ENCODE peak calls at places on chromosome 18, in eight cellular contexts. M is cardiac fibroblast, X is adrenal gland, S is AG10803, H is uterus, L is GM12864, N is lower lobe of right lung, I is A549. Z is an unnamed sample.

GRCh38 chr18:48137354-48138208 is 207.1 kb upstream of the SMAD2 start:
- DNase-seq in H (no peak), N (no peak), S (no peak), L (no peak), M (no peak), X (peak; percentile 11), I (no peak), Z (no peak)

GRCh38 chr18:68454511-68455228 is 260.2 kb downstream of the TMX3 start:
- DNase-seq in M (peak; percentile 84), L (no peak), H (no peak), S (peak; percentile 59), N (no peak), X (no peak), I (no peak), Z (peak; percentile 68)

GRCh38 chr18:9827211-9827855 is 58.4 kb upstream of the TXNDC2 start:
- DNase-seq in S (no peak), H (no peak), M (no peak), N (no peak), L (no peak), I (no peak), X (no peak), Z (no peak)

GRCh38 chr18:57146956-57147636 is at the start of gene BOD1L2:
- DNase-seq in S (no peak), I (no peak), H (no peak), N (no peak), L (no peak), M (no peak), X (no peak), Z (no peak)

GRCh38 chr18:61697306-61697909 is 195.4 kb downstream of the RNF152 start:
- DNase-seq in I (no peak), X (no peak), H (no peak), N (no peak), L (no peak), M (no peak), S (no peak), Z (no peak)

GRCh38 chr18:45654677-45655076 is 39.4 kb downstream of the SLC14A2 start:
- DNase-seq in S (no peak), N (no peak), I (no peak), X (no peak), L (no peak), H (no peak), M (no peak), Z (no peak)

GRCh38 chr18:57267368-57267767 is 85.0 kb upstream of the ST8SIA3 start:
- DNase-seq in X (no peak), I (no peak), H (no peak), L (no peak), S (no peak), M (no peak), N (no peak), Z (no peak)

GRCh38 chr18:26803643-26804042 is 61.9 kb downstream of the AQP4 start:
- DNase-seq in S (no peak), H (no peak), N (no peak), L (no peak), I (no peak), X (no peak), M (no peak), Z (no peak)

GRCh38 chr18:21841570-21841969 is 101.0 kb downstream of the MIB1 start:
- DNase-seq in N (no peak), I (no peak), M (no peak), H (no peak), X (no peak), S (no peak), L (no peak), Z (no peak)

GRCh38 chr18:74516271-74517235 is 17.7 kb upstream of the CNDP1 start:
- DNase-seq in H (no peak), L (no peak), I (no peak), N (no peak), M (no peak), X (no peak), S (no peak), Z (no peak)

GRCh38 chr18:12659904-12660605 is 2.1 kb upstream of the SPIRE1 start:
- DNase-seq in X (peak; percentile 34), S (peak; percentile 63), N (no peak), I (peak; percentile 31), M (peak; percentile 82), H (peak; percentile 45), L (peak; percentile 16), Z (peak; percentile 87)

GRCh38 chr18:6057604-6058003 is 162.3 kb upstream of the TMEM200C start:
- DNase-seq in H (no peak), L (no peak), S (peak; percentile 3), X (no peak), M (peak; percentile 59), N (no peak), I (no peak), Z (no peak)

GRCh38 chr18:6055711-6056110 is 160.4 kb upstream of the TMEM200C start:
- DNase-seq in I (peak; percentile 6), M (peak; percentile 78), X (no peak), N (no peak), H (no peak), S (peak; percentile 14), L (no peak), Z (peak; percentile 17)

GRCh38 chr18:6054443-6054842 is 159.1 kb upstream of the TMEM200C start:
- DNase-seq in L (no peak), S (no peak), I (no peak), N (no peak), M (no peak), X (no peak), H (no peak), Z (peak; percentile 12)

GRCh38 chr18:6058941-6059340 is 163.6 kb upstream of the TMEM200C start:
- DNase-seq in M (peak; percentile 35), L (no peak), N (no peak), X (no peak), H (no peak), I (no peak), S (peak; percentile 37), Z (no peak)

DNA sequence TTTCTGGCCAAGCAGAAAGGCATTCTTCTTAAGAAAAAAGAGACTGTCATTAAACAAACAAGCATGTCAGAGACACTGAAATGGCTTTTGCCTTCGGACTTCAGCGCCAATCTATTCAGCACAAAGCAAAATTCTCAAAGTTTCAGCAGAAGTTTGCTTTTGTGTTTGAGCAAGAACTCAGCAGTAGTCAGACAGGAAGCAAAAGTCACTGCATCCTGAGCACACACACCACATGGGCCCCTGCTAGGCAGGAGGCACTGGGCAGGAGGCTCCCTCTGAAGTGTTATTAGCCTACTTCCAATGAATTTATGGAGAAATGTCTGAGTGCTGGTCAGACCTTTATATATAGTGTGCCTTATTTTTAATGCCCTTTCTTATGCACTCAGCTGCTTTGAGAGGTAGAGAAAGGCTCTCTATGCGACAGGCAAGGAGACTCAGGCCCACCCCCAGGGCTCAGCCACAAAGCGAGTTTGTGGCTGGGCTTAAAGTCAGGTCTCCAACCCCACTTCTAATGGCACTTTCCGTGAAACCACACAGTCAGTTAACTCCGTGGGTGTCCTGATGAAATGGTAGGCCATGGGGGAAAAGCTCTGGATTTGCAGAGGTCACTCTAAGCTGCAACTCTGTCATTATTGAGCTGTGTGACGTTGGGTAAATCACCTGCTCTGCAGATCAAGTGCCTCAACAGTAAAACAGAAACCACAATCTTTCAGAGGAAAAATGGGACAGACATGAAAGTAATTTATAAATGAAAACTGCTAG is 161.0 kb upstream of the TMEM200C start:
- DNase-seq in N (no peak), X (no peak), H (no peak), I (peak; percentile 5), S (peak; percentile 40), M (peak; percentile 71), L (no peak), Z (peak; percentile 6)
- H3K4me3 ChIP-seq in N (no peak overlapping the region), X (no peak overlapping the region), H (no peak overlapping the region), I (no peak overlapping the region), S (peak overlapping the region; percentile 5), M (no peak overlapping the region), L (no peak overlapping the region), Z (no peak overlapping the region)

GRCh38 chr18:7592305-7593071 is 25.4 kb downstream of the PTPRM start:
- DNase-seq in X (no peak), N (no peak), H (no peak), M (no peak), L (no peak), I (no peak), S (no peak), Z (no peak)
- TF ChIP-seq CTCF in X (no peak), N (no peak), H (no peak), M (peak; percentile 9), L (peak; percentile 2), I (no peak), S (peak; percentile 5), Z (no peak)

GRCh38 chr18:2606335-2606734 is 35.0 kb downstream of the NDC80 start:
- DNase-seq in M (peak; percentile 21), S (no peak), X (no peak), I (no peak), H (no peak), N (no peak), L (no peak), Z (no peak)
- H3K4me3 ChIP-seq in M (no peak overlapping the region), S (no peak overlapping the region), X (no peak overlapping the region), I (no peak overlapping the region), H (no peak overlapping the region), N (no peak overlapping the region), L (no peak overlapping the region), Z (no peak overlapping the region)

GRCh38 chr18:60070631-60071030 is 170.8 kb downstream of the PMAIP1 start:
- DNase-seq in X (no peak), H (no peak), S (no peak), M (peak; percentile 9), I (no peak), N (no peak), L (no peak), Z (no peak)

GRCh38 chr18:60067426-60068210 is 167.8 kb downstream of the PMAIP1 start:
- DNase-seq in I (no peak), M (no peak), L (no peak), N (no peak), H (no peak), S (no peak), X (no peak), Z (peak; percentile 9)

GRCh38 chr18:60064271-60064670 is 164.5 kb downstream of the PMAIP1 start:
- DNase-seq in S (no peak), X (no peak), M (no peak), L (no peak), N (no peak), I (no peak), H (no peak), Z (no peak)

GRCh38 chr18:60066576-60066975 is 166.8 kb downstream of the PMAIP1 start:
- DNase-seq in L (no peak), M (no peak), I (no peak), H (no peak), X (no peak), S (no peak), N (no peak), Z (no peak)

DNA sequence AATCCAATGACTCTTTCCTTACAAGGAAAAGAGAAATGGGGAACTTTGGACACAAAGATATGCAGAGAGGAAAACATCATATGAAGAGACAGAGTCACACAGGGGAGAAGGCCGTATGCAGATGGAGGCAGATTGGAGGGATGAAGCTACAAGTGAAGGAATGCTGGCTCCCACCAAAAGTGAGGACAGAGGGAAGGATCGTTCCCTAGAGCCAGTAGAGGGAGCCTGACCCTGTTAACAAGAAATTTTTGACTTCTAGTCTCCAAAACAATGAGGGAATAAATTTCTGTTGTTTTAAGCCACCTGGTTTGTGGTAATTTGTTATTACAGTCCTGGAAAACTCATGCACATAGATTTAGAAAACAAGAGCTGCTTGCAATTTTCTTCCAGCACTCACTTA is 169.3 kb downstream of the PMAIP1 start:
- DNase-seq in I (no peak), X (no peak), S (no peak), N (no peak), M (no peak), L (no peak), H (no peak), Z (no peak)
- TF ChIP-seq CTCF in I (no peak), X (no peak), S (peak; percentile 29), N (no peak), M (peak; percentile 14), L (no peak), H (no peak), Z (peak; percentile 22)